ENCODE peak calls at places on chromosomes 5 and 9, in seven cellular contexts. One of them, this sample, is unnamed.

GRCh38 chr5:53481887-53482716 is 1.7 kb downstream of the FST start:
- DNase-seq in heart left ventricle: peak; percentile 69
- DNase-seq in Peyer's patch: peak; percentile 76
- DNase-seq in uterus: peak; percentile 57
- DNase-seq in breast epithelium: peak; percentile 52
- DNase-seq in esophagus squamous epithelium: no peak
- DNase-seq in adrenal gland: peak; percentile 75
- DNase-seq in this sample: peak; percentile 74

GRCh38 chr9:34163439-34163838 is 15.4 kb upstream of the UBAP1 start:
- DNase-seq in heart left ventricle: no peak
- DNase-seq in Peyer's patch: peak; percentile 13
- DNase-seq in uterus: peak; percentile 36
- DNase-seq in breast epithelium: no peak
- DNase-seq in esophagus squamous epithelium: no peak
- DNase-seq in adrenal gland: no peak
- DNase-seq in this sample: no peak

GRCh38 chr5:127608077-127608660 is 40.7 kb upstream of the CTXN3 start:
- DNase-seq in heart left ventricle: no peak
- DNase-seq in Peyer's patch: no peak
- DNase-seq in uterus: no peak
- DNase-seq in breast epithelium: no peak
- DNase-seq in esophagus squamous epithelium: no peak
- DNase-seq in adrenal gland: no peak
- DNase-seq in this sample: no peak

GRCh38 chr9:37221489-37222106 is 101.2 kb downstream of the ZCCHC7 start:
- DNase-seq in heart left ventricle: no peak
- DNase-seq in Peyer's patch: no peak
- DNase-seq in uterus: no peak
- DNase-seq in breast epithelium: no peak
- DNase-seq in esophagus squamous epithelium: no peak
- DNase-seq in adrenal gland: no peak
- DNase-seq in this sample: no peak

GRCh38 chr5:61052870-61053269 is 107.9 kb downstream of the NDUFAF2 start:
- DNase-seq in heart left ventricle: no peak
- DNase-seq in Peyer's patch: no peak
- DNase-seq in uterus: no peak
- DNase-seq in breast epithelium: no peak
- DNase-seq in esophagus squamous epithelium: no peak
- DNase-seq in adrenal gland: no peak
- DNase-seq in this sample: no peak

GRCh38 chr9:137240321-137240840 is 706 bp upstream of the TUBB4B start:
- DNase-seq in heart left ventricle: peak; percentile 83
- DNase-seq in Peyer's patch: peak; percentile 83
- DNase-seq in uterus: peak; percentile 75
- DNase-seq in breast epithelium: peak; percentile 72
- DNase-seq in esophagus squamous epithelium: no peak
- DNase-seq in adrenal gland: peak; percentile 78
- DNase-seq in this sample: peak; percentile 96

GRCh38 chr9:134040176-134040565 is 14.9 kb downstream of the BRD3OS start:
- DNase-seq in heart left ventricle: no peak
- DNase-seq in Peyer's patch: no peak
- DNase-seq in uterus: no peak
- DNase-seq in breast epithelium: no peak
- DNase-seq in esophagus squamous epithelium: no peak
- DNase-seq in adrenal gland: peak; percentile 19
- DNase-seq in this sample: no peak

GRCh38 chr5:134577022-134577795 is 51.7 kb downstream of the JADE2 start:
- DNase-seq in heart left ventricle: no peak
- DNase-seq in Peyer's patch: no peak
- DNase-seq in uterus: no peak
- DNase-seq in breast epithelium: no peak
- DNase-seq in esophagus squamous epithelium: no peak
- DNase-seq in adrenal gland: peak; percentile 84
- DNase-seq in this sample: no peak

GRCh38 chr9:27414215-27414731 is 109.8 kb upstream of the IFNK start:
- DNase-seq in heart left ventricle: peak; percentile 74
- DNase-seq in Peyer's patch: peak; percentile 56
- DNase-seq in uterus: peak; percentile 35
- DNase-seq in breast epithelium: no peak
- DNase-seq in esophagus squamous epithelium: no peak
- DNase-seq in adrenal gland: peak; percentile 17
- DNase-seq in this sample: no peak

GRCh38 chr5:10319202-10319851 is 11.6 kb upstream of the CMBL start:
- DNase-seq in heart left ventricle: no peak
- DNase-seq in Peyer's patch: no peak
- DNase-seq in uterus: peak; percentile 61
- DNase-seq in breast epithelium: no peak
- DNase-seq in esophagus squamous epithelium: no peak
- DNase-seq in adrenal gland: peak; percentile 64
- DNase-seq in this sample: no peak

GRCh38 chr9:10366171-10366779 is 246.5 kb downstream of the PTPRD start:
- DNase-seq in heart left ventricle: no peak
- DNase-seq in Peyer's patch: no peak
- DNase-seq in uterus: no peak
- DNase-seq in breast epithelium: no peak
- DNase-seq in esophagus squamous epithelium: no peak
- DNase-seq in adrenal gland: no peak
- DNase-seq in this sample: no peak

GRCh38 chr5:178234121-178234752 is 1.6 kb upstream of the PHYKPL start:
- DNase-seq in heart left ventricle: no peak
- DNase-seq in Peyer's patch: no peak
- DNase-seq in uterus: no peak
- DNase-seq in breast epithelium: no peak
- DNase-seq in esophagus squamous epithelium: no peak
- DNase-seq in adrenal gland: no peak
- DNase-seq in this sample: no peak

GRCh38 chr5:178230879-178231735 is 1.5 kb downstream of the PHYKPL start:
- DNase-seq in heart left ventricle: peak; percentile 56
- DNase-seq in Peyer's patch: peak; percentile 81
- DNase-seq in uterus: no peak
- DNase-seq in breast epithelium: no peak
- DNase-seq in esophagus squamous epithelium: no peak
- DNase-seq in adrenal gland: peak; percentile 87
- DNase-seq in this sample: no peak

GRCh38 chr5:178231736-178232123 is 872 bp downstream of the PHYKPL start:
- DNase-seq in heart left ventricle: no peak
- DNase-seq in Peyer's patch: no peak
- DNase-seq in uterus: peak; percentile 36
- DNase-seq in breast epithelium: no peak
- DNase-seq in esophagus squamous epithelium: no peak
- DNase-seq in adrenal gland: no peak
- DNase-seq in this sample: no peak

GRCh38 chr5:178232920-178233429 is 373 bp upstream of the PHYKPL start:
- DNase-seq in heart left ventricle: no peak
- DNase-seq in Peyer's patch: no peak
- DNase-seq in uterus: no peak
- DNase-seq in breast epithelium: no peak
- DNase-seq in esophagus squamous epithelium: no peak
- DNase-seq in adrenal gland: no peak
- DNase-seq in this sample: no peak

DNA sequence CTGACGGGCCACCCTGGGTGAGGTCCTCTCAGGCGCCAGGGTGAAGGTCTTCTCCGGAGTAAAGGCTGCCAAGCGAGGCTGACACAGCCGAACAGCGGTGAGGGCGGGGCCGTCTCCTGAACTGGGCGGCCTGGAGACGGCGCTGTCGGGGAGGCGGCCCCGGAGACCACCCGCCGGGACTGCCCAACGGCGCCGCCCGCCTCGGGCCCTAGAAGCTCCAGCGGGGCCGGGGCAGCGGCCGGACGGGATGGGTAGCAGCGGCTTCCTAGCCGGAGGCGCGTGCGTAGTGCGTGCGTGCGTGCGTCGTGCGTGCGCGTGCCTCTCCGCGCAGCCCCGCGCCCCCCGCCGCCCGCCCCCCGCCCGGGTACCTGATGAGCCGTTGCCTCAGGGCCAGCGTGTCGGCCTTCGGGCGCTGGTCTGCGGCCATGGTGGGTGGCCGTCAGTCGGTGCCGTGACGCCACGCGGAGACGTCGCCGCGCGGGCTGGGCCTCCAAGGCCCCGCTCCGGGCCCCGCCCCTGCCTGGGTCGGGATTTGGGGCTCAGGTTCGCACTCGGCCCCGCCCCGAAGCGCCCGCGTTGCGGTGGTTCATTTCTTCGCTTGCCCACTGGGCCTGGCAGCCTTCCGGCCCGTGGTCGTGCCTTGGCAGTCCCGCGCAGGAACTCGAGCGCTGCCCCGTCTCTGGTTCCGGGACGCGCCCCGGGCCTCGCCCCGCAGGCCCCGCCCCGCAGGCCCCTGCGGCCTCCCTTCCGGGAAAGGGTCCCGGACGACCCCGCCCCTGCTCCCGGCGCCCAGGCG is at the start of gene PHYKPL:
- DNase-seq in heart left ventricle: peak; percentile 80
- DNase-seq in Peyer's patch: peak; percentile 86
- DNase-seq in uterus: peak; percentile 63
- DNase-seq in breast epithelium: peak; percentile 66
- DNase-seq in esophagus squamous epithelium: no peak
- DNase-seq in adrenal gland: peak; percentile 76
- DNase-seq in this sample: peak; percentile 51
- TF ChIP-seq POLR2A in heart left ventricle: no peak
- TF ChIP-seq POLR2A in Peyer's patch: peak; percentile 55
- TF ChIP-seq POLR2A in uterus: no peak
- TF ChIP-seq POLR2A in breast epithelium: no peak
- TF ChIP-seq POLR2A in esophagus squamous epithelium: no peak
- TF ChIP-seq POLR2A in adrenal gland: no peak
- TF ChIP-seq POLR2A in this sample: no peak

DNA sequence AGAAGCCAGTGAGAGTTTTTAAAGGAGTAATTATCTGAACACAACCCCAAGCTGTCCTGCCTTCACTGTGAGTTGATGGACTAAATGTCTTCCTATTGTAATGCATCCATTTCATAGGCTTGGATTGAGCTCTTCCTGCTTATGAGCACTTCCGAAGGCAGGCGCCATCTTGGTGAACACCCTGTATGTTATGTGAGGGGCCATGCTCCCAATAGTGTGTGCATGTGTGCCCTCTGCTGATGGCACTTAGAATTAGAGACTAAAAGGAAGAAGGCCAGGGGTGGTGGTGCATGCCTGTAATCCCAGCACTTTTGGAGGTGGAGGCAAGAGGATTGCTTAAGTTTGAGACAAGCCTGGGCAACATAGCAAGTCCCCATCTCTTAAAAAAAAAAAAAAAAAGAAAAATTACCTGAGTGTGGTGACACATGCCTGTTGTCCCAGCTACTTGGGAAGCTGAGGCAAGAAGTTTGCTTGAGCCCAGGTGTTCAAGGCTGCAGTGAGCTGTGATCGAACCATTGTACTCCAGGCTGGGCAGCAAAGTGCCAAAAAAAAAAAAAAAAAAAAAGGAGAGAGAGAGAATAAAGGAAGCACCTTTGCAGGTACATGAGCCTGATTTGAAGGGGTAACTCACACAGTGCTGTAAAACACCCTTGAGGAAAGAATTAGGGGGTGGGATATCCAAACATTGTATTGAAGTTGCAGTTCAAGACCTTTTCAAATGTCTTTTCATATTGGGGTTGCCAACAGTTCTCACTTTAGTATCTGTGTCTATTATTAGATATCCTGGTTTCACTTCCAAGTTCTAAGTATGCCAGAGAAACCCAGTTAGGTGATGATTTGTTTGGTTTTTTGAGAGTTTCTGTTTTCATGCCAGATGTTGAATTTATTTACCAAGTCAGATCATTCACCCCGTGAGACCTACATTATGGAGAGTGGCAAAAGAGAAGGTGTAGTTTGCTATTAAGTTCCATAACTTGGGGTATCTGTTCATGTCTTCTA is 64.8 kb downstream of the C9orf152 start:
- DNase-seq in heart left ventricle: no peak
- DNase-seq in Peyer's patch: no peak
- DNase-seq in uterus: no peak
- DNase-seq in breast epithelium: no peak
- DNase-seq in esophagus squamous epithelium: no peak
- DNase-seq in adrenal gland: no peak
- DNase-seq in this sample: no peak
- H3K4me3 ChIP-seq in heart left ventricle: no peak overlapping the region
- H3K4me3 ChIP-seq in Peyer's patch: no peak overlapping the region
- H3K4me3 ChIP-seq in uterus: no peak overlapping the region
- H3K4me3 ChIP-seq in breast epithelium: no peak overlapping the region
- H3K4me3 ChIP-seq in esophagus squamous epithelium: no peak overlapping the region
- H3K4me3 ChIP-seq in adrenal gland: no peak overlapping the region
- H3K4me3 ChIP-seq in this sample: no peak overlapping the region

DNA sequence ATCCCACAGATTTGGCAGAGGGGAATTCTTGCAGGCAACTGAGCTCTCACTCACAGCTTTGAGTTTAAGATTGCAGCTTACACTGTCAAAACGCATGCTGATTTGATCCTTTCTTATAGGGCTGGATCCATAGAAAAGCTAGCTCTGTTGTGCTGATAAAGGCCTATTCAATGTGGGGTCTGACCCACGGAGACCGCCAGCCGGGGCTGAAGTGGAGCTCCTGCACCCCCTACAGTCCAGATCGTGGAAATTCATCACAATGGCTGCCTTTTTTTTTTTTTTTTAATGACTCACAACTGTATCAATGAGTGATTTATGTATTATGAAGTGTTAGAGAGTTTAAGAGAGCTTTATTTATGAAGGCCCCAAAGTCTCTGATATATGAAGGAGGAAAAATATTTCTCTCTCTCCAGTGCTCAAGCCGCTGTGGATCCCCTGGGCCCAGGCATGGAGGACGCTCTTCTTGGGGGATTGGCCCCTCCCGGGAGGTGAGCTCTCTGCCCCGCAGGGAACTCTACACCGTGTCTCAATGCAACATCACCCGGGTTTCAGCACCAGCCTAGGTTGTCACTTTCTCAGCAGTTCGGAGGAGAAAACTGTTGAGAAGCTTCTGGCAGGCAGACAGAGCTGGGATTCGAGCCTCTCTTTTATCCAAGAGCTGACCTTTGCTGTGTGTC is 700.2 kb downstream of the IRX1 start:
- DNase-seq in heart left ventricle: no peak
- DNase-seq in Peyer's patch: no peak
- DNase-seq in uterus: no peak
- DNase-seq in breast epithelium: no peak
- DNase-seq in esophagus squamous epithelium: no peak
- DNase-seq in adrenal gland: no peak
- DNase-seq in this sample: no peak
- TF ChIP-seq CTCF in heart left ventricle: peak; percentile 61
- TF ChIP-seq CTCF in Peyer's patch: no peak
- TF ChIP-seq CTCF in uterus: no peak
- TF ChIP-seq CTCF in breast epithelium: no peak
- TF ChIP-seq CTCF in esophagus squamous epithelium: peak; percentile 23
- TF ChIP-seq CTCF in adrenal gland: no peak
- TF ChIP-seq CTCF in this sample: no peak

DNA sequence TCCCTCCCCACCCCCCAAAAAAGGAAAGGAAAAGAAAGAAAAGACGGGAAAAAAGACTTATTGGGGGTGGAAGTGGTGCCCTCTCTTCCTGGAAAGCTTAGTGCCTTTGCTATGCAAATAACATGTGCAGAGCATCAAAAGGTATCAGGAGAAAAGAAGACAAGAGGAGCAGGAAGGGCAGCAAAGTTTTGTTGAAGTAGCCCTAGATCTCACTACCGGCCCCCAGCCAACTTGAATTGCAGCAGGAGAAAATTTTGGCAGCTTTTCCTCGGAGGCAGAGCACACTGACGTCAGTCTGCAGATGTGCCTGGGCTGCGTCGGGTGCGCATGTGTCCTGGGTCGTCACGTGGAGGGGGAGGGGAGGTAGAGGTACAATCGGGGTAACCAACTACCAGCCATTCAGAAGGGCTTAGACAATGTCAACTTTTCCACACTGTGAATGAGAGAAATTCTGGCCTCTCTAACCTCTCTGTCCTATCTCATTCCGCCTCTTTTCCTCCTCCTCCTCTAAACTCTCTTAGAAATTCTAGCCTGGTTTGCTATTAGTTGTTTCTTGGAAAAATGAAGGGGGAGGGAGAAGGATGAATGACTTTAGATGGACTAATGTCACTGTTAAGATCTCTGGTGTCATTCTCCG is at the start of gene ADAMTS6:
- DNase-seq in heart left ventricle: peak; percentile 93
- DNase-seq in Peyer's patch: peak; percentile 94
- DNase-seq in uterus: peak; percentile 94
- DNase-seq in breast epithelium: peak; percentile 80
- DNase-seq in esophagus squamous epithelium: peak; percentile 45
- DNase-seq in adrenal gland: peak; percentile 97
- DNase-seq in this sample: peak; percentile 96
- TF ChIP-seq POLR2A in heart left ventricle: no peak
- TF ChIP-seq POLR2A in Peyer's patch: no peak
- TF ChIP-seq POLR2A in uterus: peak; percentile 69
- TF ChIP-seq POLR2A in breast epithelium: no peak
- TF ChIP-seq POLR2A in esophagus squamous epithelium: no peak
- TF ChIP-seq POLR2A in adrenal gland: peak; percentile 8
- TF ChIP-seq POLR2A in this sample: no peak

This sample was measured in lower leg skin.